ENCODE peak calls at places on chromosomes 4 and X, in seven cellular contexts. N is PC-9; C is activated T-helper 1 cell treated with anti-CD3 and anti-CD28 coated beads, Interleukin-2, amount 50 U/mL, for 16 hours; W is Caki2; Y is nephron progenitor cell; R is coronary artery; A is activated CD8-positive, alpha-beta memory T cell treated with anti-CD3 and anti-CD28 coated beads for 24 hours. L is an unnamed sample.

GRCh38 chr4:24932831-24933230 is 20.0 kb upstream of the CCDC149 start:
- DNase-seq in Y (no peak), C (no peak), N (no peak), R (no peak), W (no peak), A (no peak), L (no peak)

GRCh38 chrX:40173662-40174593 is 76.2 kb upstream of the BCOR start:
- DNase-seq in W (no peak), Y (peak), R (no peak), N (peak), A (peak), C (peak), L (no peak)

GRCh38 chr4:81786063-81786763 is 314.5 kb upstream of the RASGEF1B start:
- DNase-seq in R (no peak), Y (no peak), C (no peak), W (peak), A (no peak), N (no peak), L (no peak)

GRCh38 chr4:48342559-48342878 is 1.2 kb downstream of the SLAIN2 start:
- DNase-seq in C (peak), R (no peak), Y (no peak), A (no peak), N (no peak), W (no peak), L (no peak)

GRCh38 chr4:80268081-80268823 is 1.8 kb downstream of the FGF5 start:
- DNase-seq in R (peak), C (no peak), N (no peak), Y (peak), W (no peak), A (no peak), L (no peak)

GRCh38 chr4:37641886-37642849 is 44.0 kb downstream of the RELL1 start:
- DNase-seq in R (no peak), Y (no peak), A (no peak), C (no peak), W (no peak), N (no peak), L (no peak)

GRCh38 chrX:83916525-83916924 is 55.6 kb downstream of the CYLC1 start:
- DNase-seq in C (no peak), A (no peak), Y (peak), R (no peak), W (peak), N (peak), L (no peak)

GRCh38 chr4:147865926-147866325 is 134.0 kb downstream of the ARHGAP10 start:
- DNase-seq in C (no peak), N (no peak), Y (no peak), R (no peak), A (no peak), W (no peak), L (no peak)

GRCh38 chr4:71130827-71131603 is 137.6 kb downstream of the DCK start:
- DNase-seq in A (no peak), N (no peak), R (no peak), Y (no peak), C (no peak), W (no peak), L (no peak)

GRCh38 chr4:168521736-168522135 is 24.9 kb downstream of the PALLD start:
- DNase-seq in R (no peak), W (no peak), N (no peak), Y (no peak), A (no peak), C (no peak), L (no peak)

GRCh38 chrX:102950908-102951866 is 14.1 kb downstream of the RAB40AL start:
- DNase-seq in C (peak), Y (peak), R (no peak), N (peak), A (peak), W (peak), L (no peak)

GRCh38 chr4:121789960-121790829 is 10.9 kb upstream of the EXOSC9 start:
- DNase-seq in N (no peak), W (no peak), Y (no peak), C (no peak), R (no peak), A (no peak), L (no peak)

GRCh38 chr4:71230258-71230594 is 108.6 kb upstream of the SLC4A4 start:
- DNase-seq in C (no peak), Y (no peak), A (no peak), W (no peak), R (no peak), N (no peak), L (no peak)

GRCh38 chr4:169604903-169605331 is 7.5 kb downstream of the NEK1 start:
- DNase-seq in Y (no peak), R (no peak), N (no peak), A (no peak), W (no peak), C (no peak), L (no peak)

GRCh38 chr4:143286058-143286457 is 50.6 kb upstream of the GAB1 start:
- DNase-seq in Y (no peak), N (no peak), A (no peak), W (no peak), R (no peak), C (no peak), L (no peak)

GRCh38 chr4:3387154-3387942 is 54.4 kb upstream of the HGFAC start:
- DNase-seq in C (no peak), N (no peak), A (no peak), Y (no peak), W (no peak), R (no peak), L (no peak)

GRCh38 chrX:46913710-46914109 is 1.5 kb downstream of the JADE3 start:
- DNase-seq in A (no peak), C (no peak), Y (no peak), R (no peak), W (no peak), N (peak), L (no peak)

GRCh38 chr4:115834441-115834840 is 721.0 kb upstream of the NDST4 start:
- DNase-seq in C (no peak), R (no peak), A (no peak), W (no peak), N (peak), Y (no peak), L (no peak)

L was measured in AG09319.